ENCODE peak calls at places on chromosomes 16 and 17, in five cellular contexts. One of them, this sample, is unnamed.

GRCh38 chr16:24609740-24610420 is 70.5 kb downstream of the RBBP6 start:
- DNase-seq in sigmoid colon: peak; percentile 88
- DNase-seq in psoas muscle: peak; percentile 62
- DNase-seq in MM.1S: no peak
- DNase-seq in brain microvascular endothelial cell: peak; percentile 38
- DNase-seq in this sample: no peak

GRCh38 chr16:88685156-88686061 is 898 bp downstream of the SNAI3 start:
- DNase-seq in sigmoid colon: no peak
- DNase-seq in psoas muscle: peak; percentile 74
- DNase-seq in MM.1S: peak; percentile 61
- DNase-seq in brain microvascular endothelial cell: peak; percentile 48
- DNase-seq in this sample: no peak

GRCh38 chr16:17302213-17302612 is 168.5 kb downstream of the XYLT1 start:
- DNase-seq in sigmoid colon: no peak
- DNase-seq in psoas muscle: no peak
- DNase-seq in MM.1S: no peak
- DNase-seq in brain microvascular endothelial cell: no peak
- DNase-seq in this sample: no peak

GRCh38 chr16:79651363-79651762 is 50.8 kb upstream of the MAF start:
- DNase-seq in sigmoid colon: peak; percentile 84
- DNase-seq in psoas muscle: peak; percentile 66
- DNase-seq in MM.1S: no peak
- DNase-seq in brain microvascular endothelial cell: peak; percentile 77
- DNase-seq in this sample: no peak

GRCh38 chr17:65305116-65305515 is 167.9 kb downstream of the RGS9 start:
- DNase-seq in sigmoid colon: no peak
- DNase-seq in psoas muscle: no peak
- DNase-seq in MM.1S: no peak
- DNase-seq in brain microvascular endothelial cell: no peak
- DNase-seq in this sample: no peak

GRCh38 chr17:36850794-36851193 is 86.5 kb upstream of the LHX1 start:
- DNase-seq in sigmoid colon: no peak
- DNase-seq in psoas muscle: no peak
- DNase-seq in MM.1S: no peak
- DNase-seq in brain microvascular endothelial cell: peak; percentile 73
- DNase-seq in this sample: no peak

GRCh38 chr17:57732062-57732461 is 13.0 kb downstream of the CCDC182 start:
- DNase-seq in sigmoid colon: no peak
- DNase-seq in psoas muscle: no peak
- DNase-seq in MM.1S: no peak
- DNase-seq in brain microvascular endothelial cell: no peak
- DNase-seq in this sample: no peak

GRCh38 chr17:50101346-50102163 is 6.4 kb downstream of the PDK2 start:
- DNase-seq in sigmoid colon: peak; percentile 81
- DNase-seq in psoas muscle: peak; percentile 65
- DNase-seq in MM.1S: no peak
- DNase-seq in brain microvascular endothelial cell: no peak
- DNase-seq in this sample: no peak

GRCh38 chr17:50558955-50559614 is 1.4 kb upstream of the CACNA1G start:
- DNase-seq in sigmoid colon: no peak
- DNase-seq in psoas muscle: no peak
- DNase-seq in MM.1S: no peak
- DNase-seq in brain microvascular endothelial cell: no peak
- DNase-seq in this sample: no peak

GRCh38 chr17:79706931-79707382 is 23.8 kb upstream of the ENPP7 start:
- DNase-seq in sigmoid colon: peak; percentile 91
- DNase-seq in psoas muscle: no peak
- DNase-seq in MM.1S: no peak
- DNase-seq in brain microvascular endothelial cell: no peak
- DNase-seq in this sample: no peak

GRCh38 chr16:27729516-27730304 is 179.8 kb downstream of the KATNIP start:
- DNase-seq in sigmoid colon: no peak
- DNase-seq in psoas muscle: peak; percentile 48
- DNase-seq in MM.1S: no peak
- DNase-seq in brain microvascular endothelial cell: no peak
- DNase-seq in this sample: no peak

GRCh38 chr17:80832888-80833583 is 158.6 kb upstream of the CHMP6 start:
- DNase-seq in sigmoid colon: peak; percentile 97
- DNase-seq in psoas muscle: peak; percentile 92
- DNase-seq in MM.1S: peak; percentile 91
- DNase-seq in brain microvascular endothelial cell: peak; percentile 97
- DNase-seq in this sample: peak; percentile 60

GRCh38 chr17:51612692-51613091 is 352.3 kb downstream of the UTP18 start:
- DNase-seq in sigmoid colon: no peak
- DNase-seq in psoas muscle: no peak
- DNase-seq in MM.1S: no peak
- DNase-seq in brain microvascular endothelial cell: no peak
- DNase-seq in this sample: no peak

GRCh38 chr17:64017381-64017980 is 3.0 kb downstream of the ICAM2 start:
- DNase-seq in sigmoid colon: no peak
- DNase-seq in psoas muscle: no peak
- DNase-seq in MM.1S: no peak
- DNase-seq in brain microvascular endothelial cell: no peak
- DNase-seq in this sample: no peak

GRCh38 chr17:64019486-64020067 is 856 bp downstream of the ICAM2 start:
- DNase-seq in sigmoid colon: peak; percentile 12
- DNase-seq in psoas muscle: no peak
- DNase-seq in MM.1S: peak; percentile 34
- DNase-seq in brain microvascular endothelial cell: no peak
- DNase-seq in this sample: no peak

GRCh38 chr17:64016248-64016784 is 4.1 kb downstream of the ICAM2 start:
- DNase-seq in sigmoid colon: no peak
- DNase-seq in psoas muscle: no peak
- DNase-seq in MM.1S: no peak
- DNase-seq in brain microvascular endothelial cell: no peak
- DNase-seq in this sample: no peak

GRCh38 chr17:64016974-64017373 is 3.5 kb downstream of the ICAM2 start:
- DNase-seq in sigmoid colon: no peak
- DNase-seq in psoas muscle: no peak
- DNase-seq in MM.1S: no peak
- DNase-seq in brain microvascular endothelial cell: no peak
- DNase-seq in this sample: no peak

DNA sequence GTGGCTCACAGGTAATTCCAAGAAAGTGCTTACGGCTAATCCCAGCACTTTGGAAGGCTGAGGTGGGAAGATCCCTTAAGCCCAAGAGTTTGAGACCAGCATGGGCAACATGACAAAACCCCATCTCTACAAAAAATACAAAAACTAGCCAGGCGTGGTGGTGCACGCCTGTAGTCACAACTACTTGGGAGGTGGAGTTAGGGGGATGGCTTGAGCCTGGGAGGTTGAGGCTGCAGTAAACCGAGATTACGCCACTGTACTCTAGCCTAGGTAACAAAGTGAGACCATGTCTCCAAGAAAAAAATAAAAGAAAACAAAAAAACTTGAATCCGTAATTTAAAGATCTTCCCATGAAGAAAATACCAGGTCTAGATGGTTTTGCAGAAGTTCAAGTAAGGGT is 5.0 kb downstream of the ICAM2 start:
- DNase-seq in sigmoid colon: no peak
- DNase-seq in psoas muscle: no peak
- DNase-seq in MM.1S: no peak
- DNase-seq in brain microvascular endothelial cell: no peak
- DNase-seq in this sample: no peak
- H3K27ac ChIP-seq in sigmoid colon: no peak overlapping the region
- H3K27ac ChIP-seq in psoas muscle: no peak overlapping the region
- H3K27ac ChIP-seq in MM.1S: no peak overlapping the region
- H3K27ac ChIP-seq in brain microvascular endothelial cell: no peak overlapping the region
- H3K27ac ChIP-seq in this sample: peak overlapping the region; percentile 92

GRCh38 chr17:2179615-2180295 is 123.8 kb downstream of the SMG6 start:
- DNase-seq in sigmoid colon: peak; percentile 96
- DNase-seq in psoas muscle: peak; percentile 83
- DNase-seq in MM.1S: no peak
- DNase-seq in brain microvascular endothelial cell: peak; percentile 97
- DNase-seq in this sample: no peak

GRCh38 chr17:2178798-2179505 is 124.0 kb downstream of the HIC1 start:
- DNase-seq in sigmoid colon: no peak
- DNase-seq in psoas muscle: peak; percentile 63
- DNase-seq in MM.1S: no peak
- DNase-seq in brain microvascular endothelial cell: no peak
- DNase-seq in this sample: no peak

GRCh38 chr17:2183346-2183745 is 120.2 kb downstream of the SMG6 start:
- DNase-seq in sigmoid colon: no peak
- DNase-seq in psoas muscle: no peak
- DNase-seq in MM.1S: no peak
- DNase-seq in brain microvascular endothelial cell: no peak
- DNase-seq in this sample: no peak

GRCh38 chr17:2180768-2181167 is 122.8 kb downstream of the SMG6 start:
- DNase-seq in sigmoid colon: no peak
- DNase-seq in psoas muscle: no peak
- DNase-seq in MM.1S: no peak
- DNase-seq in brain microvascular endothelial cell: no peak
- DNase-seq in this sample: no peak

DNA sequence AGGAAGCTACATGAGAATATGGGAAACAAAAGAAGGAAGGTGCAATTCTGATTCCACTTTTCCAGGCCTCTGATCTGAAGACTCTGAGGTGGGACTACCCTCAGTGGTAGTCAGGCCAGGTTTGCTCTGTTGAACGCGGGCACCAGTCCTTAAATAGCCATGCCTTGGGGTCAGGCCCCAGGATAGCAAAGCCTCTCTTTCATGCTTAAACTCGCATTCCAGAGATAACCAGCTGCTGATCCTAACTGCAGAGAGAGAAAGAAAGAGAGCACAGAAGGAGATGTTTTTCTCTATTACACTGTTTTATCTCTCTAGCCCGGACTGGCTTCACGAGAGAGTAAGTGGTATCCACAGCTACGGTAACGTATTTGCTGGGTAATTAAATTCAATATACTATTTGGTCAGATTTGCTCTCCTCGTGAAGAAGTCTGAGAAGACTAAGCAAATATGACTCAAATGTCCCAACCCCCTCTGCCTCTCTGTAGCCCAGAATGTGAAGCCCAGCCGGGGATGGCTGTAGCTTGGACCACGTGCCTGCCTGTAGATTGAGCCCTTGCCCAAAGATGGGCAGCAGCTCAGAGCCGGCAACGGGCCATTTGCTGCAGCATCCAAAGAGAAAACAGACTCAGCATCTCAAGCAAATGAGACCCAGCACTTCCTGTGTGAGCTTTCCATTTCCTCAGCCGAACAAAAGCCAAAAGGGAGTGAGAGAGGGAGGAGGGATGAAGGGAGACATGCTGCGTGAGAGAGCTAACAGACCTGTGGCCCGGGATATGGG is 122.2 kb downstream of the SMG6 start:
- DNase-seq in sigmoid colon: peak; percentile 94
- DNase-seq in psoas muscle: peak; percentile 68
- DNase-seq in MM.1S: no peak
- DNase-seq in brain microvascular endothelial cell: peak; percentile 93
- DNase-seq in this sample: no peak
- H3K27ac ChIP-seq in sigmoid colon: peak overlapping the region; percentile 82
- H3K27ac ChIP-seq in psoas muscle: peak overlapping the region; percentile 52
- H3K27ac ChIP-seq in MM.1S: no peak overlapping the region
- H3K27ac ChIP-seq in brain microvascular endothelial cell: peak overlapping the region; percentile 99
- H3K27ac ChIP-seq in this sample: no peak overlapping the region

GRCh38 chr16:50696575-50697420 is 3.4 kb downstream of the NOD2 start:
- DNase-seq in sigmoid colon: peak; percentile 91
- DNase-seq in psoas muscle: peak; percentile 85
- DNase-seq in MM.1S: peak; percentile 56
- DNase-seq in brain microvascular endothelial cell: peak; percentile 64
- DNase-seq in this sample: peak; percentile 72

GRCh38 chr16:50702725-50703124 is 9.3 kb downstream of the NOD2 start:
- DNase-seq in sigmoid colon: no peak
- DNase-seq in psoas muscle: no peak
- DNase-seq in MM.1S: no peak
- DNase-seq in brain microvascular endothelial cell: no peak
- DNase-seq in this sample: no peak

GRCh38 chr16:50697421-50697715 is 4.0 kb downstream of the NOD2 start:
- DNase-seq in sigmoid colon: no peak
- DNase-seq in psoas muscle: no peak
- DNase-seq in MM.1S: no peak
- DNase-seq in brain microvascular endothelial cell: no peak
- DNase-seq in this sample: no peak

GRCh38 chr16:50697881-50698767 is 4.7 kb downstream of the NOD2 start:
- DNase-seq in sigmoid colon: no peak
- DNase-seq in psoas muscle: no peak
- DNase-seq in MM.1S: peak; percentile 51
- DNase-seq in brain microvascular endothelial cell: peak; percentile 59
- DNase-seq in this sample: peak; percentile 46

DNA sequence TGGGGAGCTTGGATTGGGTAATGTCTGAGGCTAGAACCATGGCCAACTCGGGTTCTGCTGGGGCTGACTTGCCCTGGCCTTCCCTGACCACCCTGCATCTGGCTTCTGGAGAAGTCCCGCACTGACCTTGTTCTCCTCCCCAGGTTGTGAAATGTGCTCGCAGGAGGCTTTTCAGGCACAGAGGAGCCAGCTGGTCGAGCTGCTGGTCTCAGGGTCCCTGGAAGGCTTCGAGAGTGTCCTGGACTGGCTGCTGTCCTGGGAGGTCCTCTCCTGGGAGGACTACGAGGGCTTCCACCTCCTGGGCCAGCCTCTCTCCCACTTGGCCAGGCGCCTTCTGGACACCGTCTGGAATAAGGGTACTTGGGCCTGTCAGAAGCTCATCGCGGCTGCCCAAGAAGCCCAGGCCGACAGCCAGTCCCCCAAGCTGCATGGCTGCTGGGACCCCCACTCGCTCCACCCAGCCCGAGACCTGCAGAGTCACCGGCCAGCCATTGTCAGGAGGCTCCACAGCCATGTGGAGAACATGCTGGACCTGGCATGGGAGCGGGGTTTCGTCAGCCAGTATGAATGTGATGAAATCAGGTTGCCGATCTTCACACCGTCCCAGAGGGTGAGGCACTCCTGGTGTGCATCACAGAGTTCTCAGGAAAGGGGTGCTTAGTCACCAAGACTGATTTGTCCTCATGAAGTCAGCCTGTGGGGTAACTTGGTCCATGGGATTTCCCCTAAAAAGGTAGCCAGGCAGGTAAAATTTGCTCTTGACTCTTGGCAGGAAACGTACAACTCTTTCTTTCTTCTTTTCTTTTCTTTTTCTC is 6.1 kb downstream of the NOD2 start:
- DNase-seq in sigmoid colon: no peak
- DNase-seq in psoas muscle: no peak
- DNase-seq in MM.1S: no peak
- DNase-seq in brain microvascular endothelial cell: no peak
- DNase-seq in this sample: no peak
- H3K27ac ChIP-seq in sigmoid colon: no peak overlapping the region
- H3K27ac ChIP-seq in psoas muscle: peak overlapping the region; percentile 69
- H3K27ac ChIP-seq in MM.1S: no peak overlapping the region
- H3K27ac ChIP-seq in brain microvascular endothelial cell: no peak overlapping the region
- H3K27ac ChIP-seq in this sample: peak overlapping the region; percentile 58

DNA sequence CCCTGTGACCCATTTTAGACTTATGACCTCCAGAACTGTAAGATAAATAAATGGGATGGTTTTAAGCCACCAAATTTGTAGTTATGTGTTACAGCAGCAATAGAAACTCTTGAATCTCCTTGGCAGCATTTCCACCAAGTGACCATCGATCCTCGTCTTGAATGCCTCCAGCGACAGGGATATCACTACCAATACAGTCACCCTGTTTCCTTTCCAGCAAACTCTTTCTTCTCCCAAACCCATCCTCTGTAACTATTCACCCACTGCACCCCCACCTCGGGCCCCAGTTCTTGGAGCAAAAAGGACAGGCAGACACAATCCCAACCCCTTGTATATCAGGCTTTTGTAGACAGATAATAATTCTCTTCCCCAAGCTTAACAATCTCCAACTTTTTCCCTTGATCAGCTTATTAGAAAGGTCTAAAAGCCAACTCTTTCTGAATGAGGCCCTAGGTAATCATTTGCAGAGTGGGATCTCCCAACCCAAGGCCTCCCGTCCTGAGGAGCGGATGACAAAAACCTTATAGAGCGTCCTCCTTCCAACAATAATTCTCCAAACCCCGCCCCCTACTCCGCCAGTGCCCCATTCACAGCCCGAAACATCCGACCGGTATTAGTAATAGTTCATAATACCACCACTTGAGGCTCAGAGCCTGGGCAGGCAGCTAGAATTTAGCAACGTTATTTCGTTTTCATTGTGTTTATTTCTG is 14.7 kb upstream of the PLLP start:
- DNase-seq in sigmoid colon: peak; percentile 40
- DNase-seq in psoas muscle: no peak
- DNase-seq in MM.1S: no peak
- DNase-seq in brain microvascular endothelial cell: peak; percentile 79
- DNase-seq in this sample: peak; percentile 32
- H3K27ac ChIP-seq in sigmoid colon: peak overlapping the region; percentile 83
- H3K27ac ChIP-seq in psoas muscle: peak overlapping the region; percentile 84
- H3K27ac ChIP-seq in MM.1S: peak overlapping the region; percentile 84
- H3K27ac ChIP-seq in brain microvascular endothelial cell: peak overlapping the region; percentile 4
- H3K27ac ChIP-seq in this sample: peak overlapping the region; percentile 57